ENCODE peak calls at places on chromosomes 11 and 22, in four cellular contexts. O is HL-60, S is K562, Y is GM12878. E is an unnamed sample.

GRCh38 chr11:43508511-43508918 is 149.8 kb downstream of the TTC17 start:
- DNase-seq in O (peak), S (no peak), Y (no peak), E (no peak)

GRCh38 chr11:68039526-68040086 is 781 bp downstream of the TCIRG1 start:
- DNase-seq in O (no peak), S (no peak), Y (no peak), E (no peak)

GRCh38 chr11:1598816-1599215 is 722 bp upstream of the KRTAP5-2 start:
- DNase-seq in O (no peak), S (no peak), Y (no peak), E (no peak)

GRCh38 chr22:36201630-36202312 is at the start of gene APOL4:
- DNase-seq in O (no peak), S (peak), Y (no peak), E (no peak)

GRCh38 chr11:63489879-63490278 is 1.1 kb downstream of the PLAAT5 start:
- DNase-seq in O (no peak), S (no peak), Y (no peak), E (no peak)

GRCh38 chr22:32987081-32987631 is 71.0 kb downstream of the SYN3 start:
- DNase-seq in O (no peak), S (no peak), Y (no peak), E (no peak)

GRCh38 chr11:46352063-46352841 is 5.0 kb downstream of the DGKZ start:
- DNase-seq in O (peak), S (peak), Y (no peak), E (peak)

GRCh38 chr11:3183523-3183922 is 18.4 kb upstream of the OSBPL5 start:
- DNase-seq in O (no peak), S (no peak), Y (no peak), E (no peak)

DNA sequence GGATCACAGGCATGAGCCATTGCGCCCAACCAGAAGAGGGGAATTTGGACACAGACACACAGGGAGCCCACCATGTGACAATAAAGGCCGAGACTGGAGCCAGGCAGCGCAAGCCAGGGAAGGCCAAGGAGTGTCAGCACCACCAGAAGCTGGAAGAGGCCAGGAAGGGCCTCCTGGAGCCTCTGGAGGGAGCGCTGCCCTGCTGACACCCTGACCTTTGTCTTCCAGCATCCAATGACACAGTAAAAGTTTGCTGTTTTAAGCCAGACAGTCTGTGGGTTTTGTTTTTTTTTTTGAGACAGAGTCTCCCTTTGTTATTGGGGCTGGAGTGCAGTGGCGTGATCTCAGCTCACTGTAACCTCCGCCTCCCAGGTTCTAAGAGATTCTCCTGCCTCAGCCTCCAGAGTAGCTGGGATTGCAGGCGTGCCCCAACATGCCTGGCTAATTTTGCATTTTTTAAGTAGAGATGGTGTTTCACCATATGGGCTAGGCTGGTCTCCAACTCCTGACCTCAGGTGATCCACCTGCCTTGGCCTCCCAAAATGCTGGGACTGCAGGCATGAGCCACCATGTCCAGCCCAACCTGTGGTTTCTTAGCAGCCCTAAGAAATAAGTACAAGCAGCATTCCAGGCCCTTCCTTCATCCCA is 215.8 kb downstream of the CTTN start:
- DNase-seq in O (no peak), S (no peak), Y (no peak), E (no peak)
- TF ChIP-seq SPI1 in O (no peak), S (no peak), Y (no peak), E (no peak)

GRCh38 chr11:79122759-79123158 is 318.1 kb downstream of the TENM4 start:
- DNase-seq in O (no peak), S (no peak), Y (no peak), E (no peak)
- TF ChIP-seq SPI1 in O (no peak), S (no peak), Y (no peak), E (no peak)

GRCh38 chr11:58578635-58579191 is at the start of gene ZFP91:
- DNase-seq in O (peak), S (peak), Y (peak), E (peak)

GRCh38 chr11:58579192-58580129 is 598 bp downstream of the ZFP91 start:
- DNase-seq in O (peak), S (peak), Y (no peak), E (peak)

GRCh38 chr11:58582437-58582836 is 3.6 kb downstream of the ZFP91 start:
- DNase-seq in O (no peak), S (no peak), Y (no peak), E (no peak)

GRCh38 chr11:58578136-58578634 is 678 bp upstream of the ZFP91 start:
- DNase-seq in O (peak), S (peak), Y (peak), E (no peak)

DNA sequence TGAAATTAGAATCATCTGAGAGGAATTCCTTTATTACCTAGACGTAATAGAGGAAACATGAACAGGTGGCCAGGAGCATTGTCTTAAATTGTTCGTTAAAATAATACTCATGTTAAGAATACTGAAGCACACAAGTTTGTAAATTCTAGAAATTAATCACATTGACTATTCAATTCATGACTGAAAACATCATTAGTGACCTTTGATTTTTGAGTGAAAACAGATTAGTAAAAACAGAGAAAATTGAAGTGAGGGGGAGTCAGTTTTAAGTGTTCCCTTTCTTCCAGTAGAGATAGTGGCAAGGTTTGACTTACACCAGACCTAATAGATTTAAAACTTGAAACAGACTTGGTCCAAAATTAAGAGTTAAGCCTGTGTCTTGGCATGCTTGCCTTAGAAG is 1.4 kb downstream of the ZFP91 start:
- DNase-seq in O (no peak), S (no peak), Y (no peak), E (no peak)
- TF ChIP-seq SPI1 in O (no peak), S (no peak), Y (no peak), E (no peak)

GRCh38 chr11:69292221-69292648 is 1.7 kb upstream of the MYEOV start:
- DNase-seq in O (peak), S (peak), Y (no peak), E (no peak)
- TF ChIP-seq SPI1 in O (no peak), S (no peak), Y (no peak), E (no peak)

GRCh38 chr11:121589946-121590537 is 137.3 kb upstream of the SORL1-AS1 start:
- DNase-seq in O (peak), S (no peak), Y (peak), E (peak)
- TF ChIP-seq SPI1 in O (peak), S (no peak), Y (peak), E (peak)

GRCh38 chr11:36361901-36362391 is 65.9 kb downstream of the PRR5L start:
- DNase-seq in O (no peak), S (no peak), Y (no peak), E (no peak)
- TF ChIP-seq SPI1 in O (no peak), S (no peak), Y (no peak), E (no peak)

GRCh38 chr11:57155838-57156583 is 25.7 kb upstream of the LRRC55 start:
- DNase-seq in O (no peak), S (no peak), Y (no peak), E (no peak)
- TF ChIP-seq SPI1 in O (no peak), S (no peak), Y (no peak), E (no peak)

DNA sequence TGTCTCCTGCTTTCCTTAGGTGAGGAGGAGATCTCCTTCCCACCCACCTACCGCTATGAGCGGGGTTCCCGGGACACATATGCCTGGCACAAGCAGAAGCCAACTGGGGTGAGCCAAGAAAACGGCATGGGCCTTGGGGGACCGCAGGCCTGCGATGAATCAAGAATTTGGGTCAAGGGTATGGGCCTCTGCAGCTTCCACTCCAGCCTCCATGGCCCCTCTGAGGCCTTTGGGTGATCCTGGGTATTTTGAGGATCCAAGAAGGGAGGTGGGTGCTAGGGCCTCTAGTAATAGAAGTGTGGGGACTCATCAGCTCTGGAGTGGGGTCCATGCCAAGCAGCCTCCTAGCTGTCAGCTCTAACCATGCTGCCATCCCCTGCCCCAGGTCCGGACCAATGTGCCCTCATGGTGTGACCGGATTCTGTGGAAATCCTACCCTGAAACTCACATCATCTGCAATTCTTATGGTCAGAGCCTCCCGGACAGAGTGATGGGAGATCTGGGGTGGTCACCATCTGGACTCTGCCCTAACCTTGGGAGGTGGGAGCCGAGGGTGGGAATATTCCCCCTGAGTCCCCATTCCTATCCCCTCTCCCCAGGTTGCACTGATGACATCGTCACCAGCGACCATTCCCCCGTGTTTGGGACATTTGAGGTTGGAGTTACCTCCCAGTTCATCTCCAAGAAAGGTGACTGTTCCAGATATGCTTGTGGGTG is 8.6 kb downstream of the INPPL1 start:
- DNase-seq in O (no peak), S (no peak), Y (no peak), E (no peak)
- TF ChIP-seq SPI1 in O (no peak), S (no peak), Y (no peak), E (no peak)